ENCODE peak calls at places on chromosome 15, in ten cellular contexts. One of them, this sample, is unnamed.
A peak's percentile ranks its signal among the peaks of the same experiment; 100 is the strongest.

GRCh38 chr15:78644979-78645378 is 4.0 kb upstream of the CHRNB4 start:
- DNase-seq in endothelial cell: no peak
- DNase-seq in lower leg skin: no peak
- DNase-seq in body of pancreas: no peak
- DNase-seq in MM.1S: no peak
- DNase-seq in brain microvascular endothelial cell: no peak
- DNase-seq in Peyer's patch: no peak
- DNase-seq in uterus: no peak
- DNase-seq in breast epithelium: no peak
- DNase-seq in heart left ventricle: no peak
- DNase-seq in this sample: no peak

GRCh38 chr15:75732809-75733451 is 20.3 kb upstream of the CSPG4 start:
- DNase-seq in Peyer's patch: peak; percentile 44
- DNase-seq in heart left ventricle: no peak
- DNase-seq in breast epithelium: no peak
- DNase-seq in lower leg skin: peak; percentile 92
- DNase-seq in uterus: peak; percentile 85
- DNase-seq in MM.1S: peak; percentile 49
- DNase-seq in brain microvascular endothelial cell: peak; percentile 66
- DNase-seq in body of pancreas: peak; percentile 75
- DNase-seq in endothelial cell: peak; percentile 86
- DNase-seq in this sample: no peak

GRCh38 chr15:80059786-80060489 is 462 bp downstream of the ZFAND6 start:
- DNase-seq in uterus: no peak
- DNase-seq in MM.1S: peak; percentile 71
- DNase-seq in heart left ventricle: peak; percentile 89
- DNase-seq in brain microvascular endothelial cell: no peak
- DNase-seq in endothelial cell: peak; percentile 75
- DNase-seq in Peyer's patch: peak; percentile 39
- DNase-seq in body of pancreas: peak; percentile 59
- DNase-seq in lower leg skin: no peak
- DNase-seq in breast epithelium: no peak
- DNase-seq in this sample: no peak

GRCh38 chr15:78195735-78196201 is 38.6 kb downstream of the ACSBG1 start:
- DNase-seq in endothelial cell: peak; percentile 30
- DNase-seq in lower leg skin: peak; percentile 76
- DNase-seq in body of pancreas: peak; percentile 64
- DNase-seq in Peyer's patch: peak; percentile 56
- DNase-seq in breast epithelium: no peak
- DNase-seq in uterus: no peak
- DNase-seq in heart left ventricle: peak; percentile 67
- DNase-seq in brain microvascular endothelial cell: no peak
- DNase-seq in MM.1S: peak; percentile 49
- DNase-seq in this sample: no peak

GRCh38 chr15:48084759-48085420 is 35.9 kb upstream of the SLC24A5 start:
- DNase-seq in Peyer's patch: no peak
- DNase-seq in uterus: no peak
- DNase-seq in heart left ventricle: no peak
- DNase-seq in MM.1S: peak; percentile 31
- DNase-seq in lower leg skin: no peak
- DNase-seq in body of pancreas: peak; percentile 6
- DNase-seq in brain microvascular endothelial cell: peak; percentile 65
- DNase-seq in endothelial cell: peak; percentile 23
- DNase-seq in breast epithelium: no peak
- DNase-seq in this sample: no peak

GRCh38 chr15:101427606-101428487 is 61.7 kb downstream of the PCSK6 start:
- DNase-seq in Peyer's patch: no peak
- DNase-seq in MM.1S: no peak
- DNase-seq in heart left ventricle: no peak
- DNase-seq in brain microvascular endothelial cell: no peak
- DNase-seq in lower leg skin: peak; percentile 78
- DNase-seq in breast epithelium: no peak
- DNase-seq in uterus: no peak
- DNase-seq in body of pancreas: no peak
- DNase-seq in endothelial cell: no peak
- DNase-seq in this sample: no peak

GRCh38 chr15:100463515-100463914 is 65.2 kb downstream of the CERS3 start:
- DNase-seq in brain microvascular endothelial cell: no peak
- DNase-seq in endothelial cell: no peak
- DNase-seq in lower leg skin: no peak
- DNase-seq in MM.1S: no peak
- DNase-seq in breast epithelium: no peak
- DNase-seq in heart left ventricle: no peak
- DNase-seq in uterus: no peak
- DNase-seq in body of pancreas: no peak
- DNase-seq in Peyer's patch: no peak
- DNase-seq in this sample: no peak

GRCh38 chr15:26421065-26421464 is 351.8 kb downstream of the GABRB3 start:
- DNase-seq in breast epithelium: no peak
- DNase-seq in Peyer's patch: no peak
- DNase-seq in heart left ventricle: no peak
- DNase-seq in brain microvascular endothelial cell: no peak
- DNase-seq in lower leg skin: no peak
- DNase-seq in MM.1S: no peak
- DNase-seq in endothelial cell: no peak
- DNase-seq in body of pancreas: no peak
- DNase-seq in uterus: no peak
- DNase-seq in this sample: no peak

GRCh38 chr15:71920573-71920972 is 110.2 kb downstream of the NR2E3 start:
- DNase-seq in brain microvascular endothelial cell: no peak
- DNase-seq in Peyer's patch: no peak
- DNase-seq in body of pancreas: no peak
- DNase-seq in MM.1S: no peak
- DNase-seq in lower leg skin: peak; percentile 56
- DNase-seq in heart left ventricle: no peak
- DNase-seq in uterus: no peak
- DNase-seq in breast epithelium: no peak
- DNase-seq in endothelial cell: no peak
- DNase-seq in this sample: no peak

GRCh38 chr15:71914092-71914491 is 103.7 kb downstream of the NR2E3 start:
- DNase-seq in breast epithelium: no peak
- DNase-seq in body of pancreas: no peak
- DNase-seq in brain microvascular endothelial cell: no peak
- DNase-seq in MM.1S: no peak
- DNase-seq in Peyer's patch: no peak
- DNase-seq in heart left ventricle: no peak
- DNase-seq in endothelial cell: no peak
- DNase-seq in lower leg skin: no peak
- DNase-seq in uterus: no peak
- DNase-seq in this sample: no peak

GRCh38 chr15:71921191-71921590 is 110.8 kb downstream of the NR2E3 start:
- DNase-seq in breast epithelium: no peak
- DNase-seq in body of pancreas: no peak
- DNase-seq in lower leg skin: no peak
- DNase-seq in Peyer's patch: no peak
- DNase-seq in brain microvascular endothelial cell: no peak
- DNase-seq in uterus: no peak
- DNase-seq in endothelial cell: no peak
- DNase-seq in MM.1S: no peak
- DNase-seq in heart left ventricle: no peak
- DNase-seq in this sample: no peak

DNA sequence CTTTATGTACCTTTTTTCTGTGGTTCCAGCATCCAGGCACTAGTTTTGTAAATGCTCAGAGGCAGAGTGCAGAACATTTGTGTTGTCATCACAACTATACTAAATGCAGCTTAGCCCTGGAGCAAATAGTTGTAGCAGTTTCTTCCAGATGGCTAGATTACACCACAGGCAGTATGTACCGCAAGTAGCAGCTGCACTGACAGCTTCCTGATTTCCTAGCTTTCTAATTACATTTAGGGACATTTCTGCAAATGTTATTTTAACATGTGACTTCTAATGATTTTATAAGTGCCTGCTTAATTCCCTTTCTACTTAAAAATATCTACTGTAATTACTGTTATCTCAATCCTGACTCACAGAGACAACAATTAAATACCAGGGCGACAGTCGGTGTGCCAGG is 106.5 kb downstream of the NR2E3 start:
- DNase-seq in uterus: no peak
- DNase-seq in MM.1S: no peak
- DNase-seq in endothelial cell: no peak
- DNase-seq in brain microvascular endothelial cell: no peak
- DNase-seq in heart left ventricle: no peak
- DNase-seq in lower leg skin: no peak
- DNase-seq in Peyer's patch: no peak
- DNase-seq in breast epithelium: no peak
- DNase-seq in body of pancreas: no peak
- DNase-seq in this sample: no peak
- TF ChIP-seq CTCF in uterus: no peak
- TF ChIP-seq CTCF in MM.1S: no peak
- TF ChIP-seq CTCF in endothelial cell: no peak
- TF ChIP-seq CTCF in brain microvascular endothelial cell: no peak
- TF ChIP-seq CTCF in heart left ventricle: no peak
- TF ChIP-seq CTCF in lower leg skin: no peak
- TF ChIP-seq CTCF in Peyer's patch: no peak
- TF ChIP-seq CTCF in breast epithelium: no peak
- TF ChIP-seq CTCF in body of pancreas: no peak
- TF ChIP-seq CTCF in this sample: no peak

DNA sequence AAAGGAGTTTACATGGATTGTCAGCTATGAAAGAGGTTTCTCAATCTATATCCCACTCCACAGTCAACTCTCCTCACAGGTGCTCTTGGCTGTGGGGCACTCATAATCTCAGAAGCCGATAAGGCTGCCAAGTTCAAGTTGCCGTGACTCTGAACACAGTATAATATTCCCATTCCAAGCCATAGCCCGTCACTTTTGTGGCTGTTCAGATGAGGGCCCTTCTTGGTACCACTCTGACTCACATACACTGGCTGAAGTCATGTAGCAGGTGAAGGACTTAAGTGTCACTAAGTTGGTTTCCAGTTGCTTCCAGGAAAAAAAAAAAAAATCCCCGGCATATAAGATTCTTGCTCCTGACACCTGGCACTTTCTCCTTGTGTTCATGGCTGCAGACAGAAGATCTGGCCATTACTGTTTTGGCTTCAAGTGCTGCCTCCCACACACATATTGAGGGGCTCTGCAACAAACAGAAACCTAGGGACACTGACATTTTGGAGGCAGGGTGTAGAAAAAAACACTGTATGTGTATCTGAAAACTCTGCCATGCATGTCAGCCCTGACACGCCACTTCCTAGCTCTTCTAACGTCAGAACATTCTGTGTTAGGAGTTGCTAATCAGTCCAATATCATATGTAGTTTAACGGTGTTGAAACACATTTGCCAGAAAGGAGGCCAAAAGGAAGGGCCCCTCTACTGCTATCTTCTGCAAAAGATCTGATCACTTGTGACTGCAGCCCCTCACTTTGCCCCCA is 170.2 kb upstream of the ICE2 start:
- DNase-seq in body of pancreas: no peak
- DNase-seq in brain microvascular endothelial cell: no peak
- DNase-seq in uterus: no peak
- DNase-seq in endothelial cell: no peak
- DNase-seq in Peyer's patch: no peak
- DNase-seq in heart left ventricle: no peak
- DNase-seq in MM.1S: no peak
- DNase-seq in lower leg skin: no peak
- DNase-seq in breast epithelium: no peak
- DNase-seq in this sample: no peak
- TF ChIP-seq CTCF in body of pancreas: no peak
- TF ChIP-seq CTCF in brain microvascular endothelial cell: no peak
- TF ChIP-seq CTCF in uterus: no peak
- TF ChIP-seq CTCF in endothelial cell: no peak
- TF ChIP-seq CTCF in Peyer's patch: no peak
- TF ChIP-seq CTCF in heart left ventricle: no peak
- TF ChIP-seq CTCF in MM.1S: no peak
- TF ChIP-seq CTCF in lower leg skin: no peak
- TF ChIP-seq CTCF in breast epithelium: no peak
- TF ChIP-seq CTCF in this sample: no peak

GRCh38 chr15:28274211-28274610 is 47.8 kb downstream of the HERC2 start:
- DNase-seq in uterus: no peak
- DNase-seq in MM.1S: no peak
- DNase-seq in body of pancreas: no peak
- DNase-seq in lower leg skin: no peak
- DNase-seq in Peyer's patch: no peak
- DNase-seq in brain microvascular endothelial cell: no peak
- DNase-seq in endothelial cell: no peak
- DNase-seq in heart left ventricle: no peak
- DNase-seq in breast epithelium: no peak
- DNase-seq in this sample: no peak

GRCh38 chr15:28274635-28275034 is 47.3 kb downstream of the HERC2 start:
- DNase-seq in lower leg skin: no peak
- DNase-seq in heart left ventricle: no peak
- DNase-seq in endothelial cell: no peak
- DNase-seq in body of pancreas: no peak
- DNase-seq in MM.1S: no peak
- DNase-seq in Peyer's patch: no peak
- DNase-seq in brain microvascular endothelial cell: no peak
- DNase-seq in breast epithelium: no peak
- DNase-seq in uterus: no peak
- DNase-seq in this sample: no peak

GRCh38 chr15:28271697-28272250 is 50.2 kb downstream of the HERC2 start:
- DNase-seq in body of pancreas: peak; percentile 26
- DNase-seq in heart left ventricle: no peak
- DNase-seq in Peyer's patch: no peak
- DNase-seq in MM.1S: no peak
- DNase-seq in brain microvascular endothelial cell: no peak
- DNase-seq in endothelial cell: no peak
- DNase-seq in uterus: no peak
- DNase-seq in breast epithelium: no peak
- DNase-seq in lower leg skin: no peak
- DNase-seq in this sample: no peak

GRCh38 chr15:28272587-28272986 is 49.4 kb downstream of the HERC2 start:
- DNase-seq in Peyer's patch: no peak
- DNase-seq in lower leg skin: no peak
- DNase-seq in breast epithelium: no peak
- DNase-seq in heart left ventricle: no peak
- DNase-seq in body of pancreas: no peak
- DNase-seq in MM.1S: no peak
- DNase-seq in uterus: no peak
- DNase-seq in endothelial cell: no peak
- DNase-seq in brain microvascular endothelial cell: no peak
- DNase-seq in this sample: no peak

DNA sequence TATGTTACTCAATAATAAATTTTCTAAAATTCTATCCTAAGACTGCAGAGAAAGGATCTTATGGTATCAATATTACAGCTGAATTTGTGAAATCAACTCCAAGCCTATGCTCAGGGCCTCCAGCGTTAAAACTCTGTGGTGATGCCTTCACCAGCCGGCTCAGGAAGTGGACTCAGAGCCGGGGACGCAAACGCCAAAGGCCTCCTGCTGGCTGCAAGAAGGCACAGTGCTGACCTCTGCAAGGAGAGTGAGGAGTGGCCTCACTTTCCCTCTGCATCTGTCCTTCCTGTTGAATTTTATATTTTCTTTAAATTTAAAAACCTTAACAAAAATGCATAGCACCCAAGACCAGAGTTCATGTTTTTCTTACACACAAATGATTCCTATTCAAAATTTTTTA is 48.5 kb downstream of the HERC2 start:
- DNase-seq in heart left ventricle: no peak
- DNase-seq in endothelial cell: peak; percentile 49
- DNase-seq in uterus: no peak
- DNase-seq in lower leg skin: no peak
- DNase-seq in body of pancreas: peak; percentile 17
- DNase-seq in Peyer's patch: no peak
- DNase-seq in MM.1S: no peak
- DNase-seq in brain microvascular endothelial cell: peak; percentile 42
- DNase-seq in breast epithelium: no peak
- DNase-seq in this sample: no peak
- TF ChIP-seq CTCF in heart left ventricle: no peak
- TF ChIP-seq CTCF in endothelial cell: peak; percentile 15
- TF ChIP-seq CTCF in uterus: no peak
- TF ChIP-seq CTCF in lower leg skin: no peak
- TF ChIP-seq CTCF in body of pancreas: no peak
- TF ChIP-seq CTCF in Peyer's patch: no peak
- TF ChIP-seq CTCF in MM.1S: no peak
- TF ChIP-seq CTCF in brain microvascular endothelial cell: peak; percentile 75
- TF ChIP-seq CTCF in breast epithelium: no peak
- TF ChIP-seq CTCF in this sample: no peak

GRCh38 chr15:84981054-84981710 is 474 bp upstream of the PDE8A start:
- DNase-seq in MM.1S: peak; percentile 98
- DNase-seq in brain microvascular endothelial cell: peak; percentile 91
- DNase-seq in lower leg skin: peak; percentile 98
- DNase-seq in breast epithelium: peak; percentile 89
- DNase-seq in body of pancreas: peak; percentile 95
- DNase-seq in uterus: peak; percentile 95
- DNase-seq in Peyer's patch: peak; percentile 91
- DNase-seq in heart left ventricle: peak; percentile 99
- DNase-seq in endothelial cell: peak; percentile 98
- DNase-seq in this sample: peak; percentile 72
- TF ChIP-seq CTCF in MM.1S: no peak
- TF ChIP-seq CTCF in brain microvascular endothelial cell: no peak
- TF ChIP-seq CTCF in lower leg skin: no peak
- TF ChIP-seq CTCF in breast epithelium: peak; percentile 52
- TF ChIP-seq CTCF in body of pancreas: no peak
- TF ChIP-seq CTCF in uterus: peak; percentile 84
- TF ChIP-seq CTCF in Peyer's patch: peak; percentile 67
- TF ChIP-seq CTCF in heart left ventricle: peak; percentile 18
- TF ChIP-seq CTCF in endothelial cell: no peak
- TF ChIP-seq CTCF in this sample: peak; percentile 57

This sample was measured in esophagus squamous epithelium.